ENCODE peak calls at places on chromosome 22, in four cellular contexts. One of them, this sample, is unnamed.

GRCh38 chr22:33835196-33835788 is 85.0 kb downstream of the LARGE1 start:
- DNase-seq in HL-60: no peak
- DNase-seq in body of pancreas: no peak
- DNase-seq in AG04450: no peak
- DNase-seq in this sample: no peak

GRCh38 chr22:37907036-37907954 is 1.2 kb downstream of the MICALL1 start:
- DNase-seq in HL-60: no peak
- DNase-seq in body of pancreas: no peak
- DNase-seq in AG04450: no peak
- DNase-seq in this sample: no peak

GRCh38 chr22:33883561-33883960 is 36.7 kb downstream of the LARGE1 start:
- DNase-seq in HL-60: no peak
- DNase-seq in body of pancreas: no peak
- DNase-seq in AG04450: no peak
- DNase-seq in this sample: no peak

GRCh38 chr22:36267896-36268485 is 15.1 kb downstream of the APOL1 start:
- DNase-seq in HL-60: no peak
- DNase-seq in body of pancreas: no peak
- DNase-seq in AG04450: no peak
- DNase-seq in this sample: no peak

GRCh38 chr22:22944268-22944985 is 56.8 kb downstream of the IGLL5 start:
- DNase-seq in HL-60: no peak
- DNase-seq in body of pancreas: no peak
- DNase-seq in AG04450: no peak
- DNase-seq in this sample: no peak

GRCh38 chr22:43433904-43434600 is 22.2 kb downstream of the MPPED1 start:
- DNase-seq in HL-60: no peak
- DNase-seq in body of pancreas: no peak
- DNase-seq in AG04450: no peak
- DNase-seq in this sample: no peak

GRCh38 chr22:29621761-29622526 is 18.5 kb downstream of the NF2 start:
- DNase-seq in HL-60: no peak
- DNase-seq in body of pancreas: peak
- DNase-seq in AG04450: peak
- DNase-seq in this sample: no peak

GRCh38 chr22:37636186-37636948 is 3.1 kb upstream of the SH3BP1 start:
- DNase-seq in HL-60: no peak
- DNase-seq in body of pancreas: peak
- DNase-seq in AG04450: no peak
- DNase-seq in this sample: no peak

GRCh38 chr22:25389541-25389919 is 170.1 kb downstream of the CRYBB2 start:
- DNase-seq in HL-60: no peak
- DNase-seq in body of pancreas: no peak
- DNase-seq in AG04450: no peak
- DNase-seq in this sample: no peak

GRCh38 chr22:33418483-33418882 is 360.3 kb upstream of the SYN3 start:
- DNase-seq in HL-60: no peak
- DNase-seq in body of pancreas: no peak
- DNase-seq in AG04450: no peak
- DNase-seq in this sample: no peak

GRCh38 chr22:38240734-38241252 is 32.0 kb downstream of the TMEM184B start:
- DNase-seq in HL-60: no peak
- DNase-seq in body of pancreas: peak
- DNase-seq in AG04450: peak
- DNase-seq in this sample: no peak

GRCh38 chr22:29380856-29381255 is 7.5 kb downstream of the AP1B1 start:
- DNase-seq in HL-60: no peak
- DNase-seq in body of pancreas: no peak
- DNase-seq in AG04450: no peak
- DNase-seq in this sample: no peak

GRCh38 chr22:50570861-50571260 is 7.4 kb downstream of the CPT1B start:
- DNase-seq in HL-60: no peak
- DNase-seq in body of pancreas: no peak
- DNase-seq in AG04450: no peak
- DNase-seq in this sample: no peak

GRCh38 chr22:21710156-21710555 is 25.4 kb downstream of the YPEL1 start:
- DNase-seq in HL-60: no peak
- DNase-seq in body of pancreas: no peak
- DNase-seq in AG04450: no peak
- DNase-seq in this sample: no peak

GRCh38 chr22:29434288-29434687 is 4.1 kb upstream of the RFPL1 start:
- DNase-seq in HL-60: no peak
- DNase-seq in body of pancreas: no peak
- DNase-seq in AG04450: no peak
- DNase-seq in this sample: no peak

GRCh38 chr22:20204821-20205220 is 54.0 kb upstream of the CCDC188 start:
- DNase-seq in HL-60: no peak
- DNase-seq in body of pancreas: no peak
- DNase-seq in AG04450: no peak
- DNase-seq in this sample: no peak

GRCh38 chr22:16953206-16954059 is 54.6 kb downstream of the GAB4 start:
- DNase-seq in HL-60: no peak
- DNase-seq in body of pancreas: no peak
- DNase-seq in AG04450: no peak
- DNase-seq in this sample: no peak

GRCh38 chr22:26460202-26460601 is 23.4 kb downstream of the HPS4 start:
- DNase-seq in HL-60: no peak
- DNase-seq in body of pancreas: no peak
- DNase-seq in AG04450: no peak
- DNase-seq in this sample: no peak

GRCh38 chr22:33111491-33111890 is 53.3 kb upstream of the SYN3 start:
- DNase-seq in HL-60: no peak
- DNase-seq in body of pancreas: no peak
- DNase-seq in AG04450: no peak
- DNase-seq in this sample: no peak

GRCh38 chr22:23035557-23036277 is 34.6 kb upstream of the GNAZ start:
- DNase-seq in HL-60: no peak
- DNase-seq in body of pancreas: no peak
- DNase-seq in AG04450: no peak
- DNase-seq in this sample: peak

GRCh38 chr22:38411016-38411415 is 44.0 kb downstream of the KCNJ4 start:
- DNase-seq in HL-60: no peak
- DNase-seq in body of pancreas: no peak
- DNase-seq in AG04450: no peak
- DNase-seq in this sample: no peak

GRCh38 chr22:26479043-26479791 is 4.4 kb downstream of the HPS4 start:
- DNase-seq in HL-60: no peak
- DNase-seq in body of pancreas: no peak
- DNase-seq in AG04450: no peak
- DNase-seq in this sample: no peak

GRCh38 chr22:34379825-34380224 is 459.5 kb upstream of the LARGE1 start:
- DNase-seq in HL-60: no peak
- DNase-seq in body of pancreas: no peak
- DNase-seq in AG04450: no peak
- DNase-seq in this sample: no peak

GRCh38 chr22:26585104-26585790 is 4.7 kb downstream of the TPST2 start:
- DNase-seq in HL-60: no peak
- DNase-seq in body of pancreas: peak
- DNase-seq in AG04450: no peak
- DNase-seq in this sample: no peak

GRCh38 chr22:17629646-17630045 is 1.1 kb upstream of the ATP6V1E1 start:
- DNase-seq in HL-60: peak
- DNase-seq in body of pancreas: no peak
- DNase-seq in AG04450: no peak
- DNase-seq in this sample: no peak

GRCh38 chr22:35489225-35489624 is 51.4 kb upstream of the RASD2 start:
- DNase-seq in HL-60: no peak
- DNase-seq in body of pancreas: no peak
- DNase-seq in AG04450: no peak
- DNase-seq in this sample: no peak

GRCh38 chr22:36077261-36077660 is 48.6 kb upstream of the RBFOX2 start:
- DNase-seq in HL-60: no peak
- DNase-seq in body of pancreas: peak
- DNase-seq in AG04450: no peak
- DNase-seq in this sample: no peak

GRCh38 chr22:39246217-39246616 is 1.4 kb upstream of the PDGFB start:
- DNase-seq in HL-60: no peak
- DNase-seq in body of pancreas: no peak
- DNase-seq in AG04450: no peak
- DNase-seq in this sample: no peak

GRCh38 chr22:17264321-17265052 is 45.3 kb upstream of the ADA2 start:
- DNase-seq in HL-60: no peak
- DNase-seq in body of pancreas: no peak
- DNase-seq in AG04450: no peak
- DNase-seq in this sample: no peak

GRCh38 chr22:35590634-35591295 is 26.4 kb downstream of the MB start:
- DNase-seq in HL-60: no peak
- DNase-seq in body of pancreas: no peak
- DNase-seq in AG04450: no peak
- DNase-seq in this sample: no peak

GRCh38 chr22:26608129-26608528 is 9.7 kb downstream of the CRYBB1 start:
- DNase-seq in HL-60: no peak
- DNase-seq in body of pancreas: no peak
- DNase-seq in AG04450: no peak
- DNase-seq in this sample: no peak

GRCh38 chr22:20061481-20061861 is 18.6 kb upstream of the DGCR8 start:
- DNase-seq in HL-60: no peak
- DNase-seq in body of pancreas: no peak
- DNase-seq in AG04450: no peak
- DNase-seq in this sample: no peak

GRCh38 chr22:46100401-46101105 is 49.8 kb upstream of the PPARA start:
- DNase-seq in HL-60: no peak
- DNase-seq in body of pancreas: no peak
- DNase-seq in AG04450: no peak
- DNase-seq in this sample: no peak
- H3K4me3 ChIP-seq in HL-60: no peak
- H3K4me3 ChIP-seq in body of pancreas: no peak
- H3K4me3 ChIP-seq in AG04450: no peak
- H3K4me3 ChIP-seq in this sample: no peak

GRCh38 chr22:41842996-41843970 is 10.4 kb downstream of the SREBF2 start:
- DNase-seq in HL-60: no peak
- DNase-seq in body of pancreas: peak
- DNase-seq in AG04450: no peak
- DNase-seq in this sample: no peak

GRCh38 chr22:41845380-41846267 is 12.7 kb downstream of the SREBF2 start:
- DNase-seq in HL-60: no peak
- DNase-seq in body of pancreas: no peak
- DNase-seq in AG04450: no peak
- DNase-seq in this sample: no peak

GRCh38 chr22:41846268-41847002 is 13.5 kb downstream of the SREBF2 start:
- DNase-seq in HL-60: no peak
- DNase-seq in body of pancreas: no peak
- DNase-seq in AG04450: no peak
- DNase-seq in this sample: no peak

GRCh38 chr22:41844513-41844912 is 11.6 kb downstream of the SREBF2 start:
- DNase-seq in HL-60: no peak
- DNase-seq in body of pancreas: peak
- DNase-seq in AG04450: no peak
- DNase-seq in this sample: no peak

GRCh38 chr22:41844036-41844435 is 11.1 kb downstream of the SREBF2 start:
- DNase-seq in HL-60: no peak
- DNase-seq in body of pancreas: no peak
- DNase-seq in AG04450: no peak
- DNase-seq in this sample: no peak
- TF ChIP-seq CTCF in HL-60: no peak
- TF ChIP-seq CTCF in body of pancreas: no peak
- TF ChIP-seq CTCF in AG04450: no peak
- TF ChIP-seq CTCF in this sample: no peak

GRCh38 chr22:27804016-27804415 is 2.5 kb upstream of the MN1 start:
- DNase-seq in HL-60: no peak
- DNase-seq in body of pancreas: no peak
- DNase-seq in AG04450: no peak
- DNase-seq in this sample: no peak
- H3K4me3 ChIP-seq in HL-60: no peak
- H3K4me3 ChIP-seq in body of pancreas: no peak
- H3K4me3 ChIP-seq in AG04450: no peak
- H3K4me3 ChIP-seq in this sample: no peak

DNA sequence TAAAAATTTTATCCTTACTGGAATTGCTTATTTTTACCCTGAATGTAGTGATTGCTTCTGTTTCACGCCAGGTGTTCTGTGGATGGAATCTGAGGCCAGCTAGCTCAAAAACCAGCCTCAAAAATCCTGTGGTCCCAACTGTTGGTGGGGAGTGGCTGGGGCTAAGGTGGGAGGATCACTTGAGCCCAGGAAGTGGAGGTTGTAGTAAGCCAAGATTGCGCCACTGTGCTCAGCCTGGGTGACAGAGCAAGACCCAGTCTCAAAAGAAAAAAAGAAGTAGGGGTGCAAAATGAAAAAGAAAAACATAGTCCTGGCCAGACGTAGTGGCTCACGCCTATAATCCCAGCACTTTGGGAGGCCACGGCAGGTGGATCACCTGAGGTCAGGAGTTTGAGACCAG is 27.0 kb upstream of the SLC5A1 start:
- DNase-seq in HL-60: peak
- DNase-seq in body of pancreas: no peak
- DNase-seq in AG04450: no peak
- DNase-seq in this sample: no peak
- TF ChIP-seq CTCF in HL-60: no peak
- TF ChIP-seq CTCF in body of pancreas: no peak
- TF ChIP-seq CTCF in AG04450: no peak
- TF ChIP-seq CTCF in this sample: no peak

GRCh38 chr22:31123292-31123602 is 481 bp downstream of the INPP5J start:
- DNase-seq in HL-60: no peak
- DNase-seq in body of pancreas: no peak
- DNase-seq in AG04450: no peak
- DNase-seq in this sample: no peak
- H3K4me3 ChIP-seq in HL-60: no peak
- H3K4me3 ChIP-seq in body of pancreas: peak
- H3K4me3 ChIP-seq in AG04450: peak
- H3K4me3 ChIP-seq in this sample: no peak